ENCODE peak calls at places on chromosomes 5 and 9, in nine cellular contexts. T is suprapubic skin, X is BJ, N is upper lobe of left lung, C is HFF-Myc, O is colonic mucosa, H is AG04450, L is cardiac fibroblast, S is lung. B is an unnamed sample.

GRCh38 chr5:11240293-11241190 is 479.5 kb upstream of the DAP start:
- DNase-seq in T (no peak), X (no peak), N (no peak), C (no peak), O (no peak), H (no peak), L (no peak), S (no peak), B (no peak)

GRCh38 chr5:44320188-44320587 is 69.0 kb downstream of the FGF10 start:
- DNase-seq in T (no peak), X (no peak), N (no peak), C (no peak), O (no peak), H (no peak), L (no peak), S (no peak), B (no peak)

GRCh38 chr9:111481885-111482636 is 2.1 kb downstream of the ECPAS start:
- DNase-seq in T (no peak), X (peak), N (no peak), C (peak), O (peak), H (no peak), L (peak), S (no peak), B (no peak)

GRCh38 chr5:103021310-103021709 is 98.6 kb downstream of the GIN1 start:
- DNase-seq in T (no peak), X (no peak), N (no peak), C (peak), O (no peak), H (no peak), L (no peak), S (no peak), B (no peak)

GRCh38 chr5:164449460-164449859 is 944.0 kb downstream of the MAT2B start:
- DNase-seq in T (no peak), X (no peak), N (no peak), C (no peak), O (no peak), H (no peak), L (no peak), S (no peak), B (no peak)

GRCh38 chr5:74221413-74221812 is 419.1 kb downstream of the ENC1 start:
- DNase-seq in T (no peak), X (no peak), N (no peak), C (no peak), O (no peak), H (no peak), L (no peak), S (no peak), B (no peak)

GRCh38 chr5:51731641-51732040 is 348.4 kb downstream of the ISL1 start:
- DNase-seq in T (no peak), X (no peak), N (no peak), C (no peak), O (no peak), H (no peak), L (peak), S (no peak), B (no peak)

GRCh38 chr9:107782789-107783188 is 293.2 kb upstream of the KLF4 start:
- DNase-seq in T (no peak), X (no peak), N (no peak), C (no peak), O (no peak), H (no peak), L (peak), S (no peak), B (no peak)

GRCh38 chr5:17182494-17182893 is 34.9 kb upstream of the BASP1 start:
- DNase-seq in T (no peak), X (no peak), N (no peak), C (no peak), O (no peak), H (no peak), L (no peak), S (no peak), B (no peak)

GRCh38 chr5:34660444-34660843 is 4.3 kb downstream of the RAI14 start:
- DNase-seq in T (no peak), X (peak), N (no peak), C (peak), O (no peak), H (peak), L (peak), S (no peak), B (no peak)

GRCh38 chr9:135970128-135970815 is 9.1 kb upstream of the UBAC1 start:
- DNase-seq in T (no peak), X (no peak), N (no peak), C (no peak), O (no peak), H (no peak), L (no peak), S (no peak), B (no peak)

GRCh38 chr9:100322954-100323536 is 29.7 kb downstream of the TEX10 start:
- DNase-seq in T (no peak), X (no peak), N (no peak), C (no peak), O (no peak), H (no peak), L (peak), S (no peak), B (no peak)

GRCh38 chr9:21682981-21683380 is 119.5 kb upstream of the MTAP start:
- DNase-seq in T (no peak), X (no peak), N (no peak), C (no peak), O (no peak), H (no peak), L (peak), S (no peak), B (no peak)

GRCh38 chr5:156155638-156156037 is 171.3 kb upstream of the SGCD start:
- DNase-seq in T (no peak), X (no peak), N (no peak), C (no peak), O (peak), H (no peak), L (no peak), S (no peak), B (no peak)

GRCh38 chr9:470041-470781 is 255.5 kb downstream of the DOCK8 start:
- DNase-seq in T (peak), X (no peak), N (peak), C (peak), O (peak), H (peak), L (peak), S (peak), B (peak)

GRCh38 chr9:93950619-93951601 is 4.2 kb downstream of the BARX1 start:
- DNase-seq in T (no peak), X (no peak), N (peak), C (no peak), O (peak), H (no peak), L (peak), S (peak), B (no peak)

GRCh38 chr5:79973511-79973910 is 17.6 kb downstream of the MTX3 start:
- DNase-seq in T (no peak), X (no peak), N (no peak), C (no peak), O (no peak), H (no peak), L (no peak), S (no peak), B (no peak)

GRCh38 chr9:72526901-72527800 is 5.7 kb downstream of the TMC1 start:
- DNase-seq in T (peak), X (peak), N (no peak), C (peak), O (peak), H (peak), L (peak), S (peak), B (peak)

GRCh38 chr5:39076757-39077475 is 2.7 kb upstream of the RICTOR start:
- DNase-seq in T (no peak), X (no peak), N (no peak), C (no peak), O (no peak), H (no peak), L (peak), S (no peak), B (no peak)

GRCh38 chr9:132327537-132327936 is 27.2 kb downstream of the SETX start:
- DNase-seq in T (no peak), X (no peak), N (no peak), C (no peak), O (no peak), H (no peak), L (no peak), S (no peak), B (no peak)

GRCh38 chr5:39194466-39195136 is 24.8 kb downstream of the FYB1 start:
- DNase-seq in T (no peak), X (peak), N (no peak), C (no peak), O (no peak), H (peak), L (peak), S (no peak), B (no peak)

GRCh38 chr5:589588-589987 is 22.6 kb upstream of the CEP72 start:
- DNase-seq in T (no peak), X (no peak), N (no peak), C (no peak), O (no peak), H (no peak), L (no peak), S (no peak), B (no peak)

GRCh38 chr5:154997746-154998145 is 15.8 kb upstream of the KIF4B start:
- DNase-seq in T (no peak), X (no peak), N (no peak), C (no peak), O (no peak), H (no peak), L (peak), S (no peak), B (no peak)

GRCh38 chr9:90444609-90445008 is 198.0 kb downstream of the DIRAS2 start:
- DNase-seq in T (no peak), X (no peak), N (no peak), C (no peak), O (no peak), H (no peak), L (no peak), S (no peak), B (no peak)
- TF ChIP-seq CTCF in T (no peak), X (no peak), N (no peak), C (no peak), O (no peak), H (no peak), L (no peak), S (no peak), B (no peak)

DNA sequence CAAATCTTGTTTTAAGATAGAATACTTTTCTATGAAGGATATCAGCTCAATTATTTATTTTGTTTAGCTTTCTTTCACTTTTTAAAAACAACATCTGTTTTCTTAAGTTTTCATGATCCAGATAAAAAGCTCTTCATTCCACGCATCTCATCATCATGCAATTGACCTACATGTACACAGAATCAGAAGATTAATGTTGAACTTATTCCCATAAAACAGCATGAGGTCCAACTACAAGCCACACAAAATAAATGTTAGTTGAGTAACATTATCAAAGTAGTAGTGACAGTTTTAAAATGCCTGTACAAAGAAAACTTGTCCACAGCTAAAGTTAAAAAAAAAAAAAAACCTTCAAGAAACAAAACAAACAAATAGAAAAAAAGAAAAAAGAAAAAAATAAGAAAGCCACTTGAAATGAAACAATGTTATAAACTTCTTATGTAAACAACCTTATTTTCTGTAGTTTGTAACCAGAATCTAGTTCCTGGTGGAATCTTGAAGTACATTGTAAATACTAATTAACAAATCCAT is 846.3 kb downstream of the TLE1 start:
- DNase-seq in T (no peak), X (no peak), N (no peak), C (no peak), O (no peak), H (no peak), L (no peak), S (no peak), B (no peak)
- TF ChIP-seq CTCF in T (no peak), X (no peak), N (no peak), C (no peak), O (no peak), H (no peak), L (no peak), S (no peak), B (no peak)

DNA sequence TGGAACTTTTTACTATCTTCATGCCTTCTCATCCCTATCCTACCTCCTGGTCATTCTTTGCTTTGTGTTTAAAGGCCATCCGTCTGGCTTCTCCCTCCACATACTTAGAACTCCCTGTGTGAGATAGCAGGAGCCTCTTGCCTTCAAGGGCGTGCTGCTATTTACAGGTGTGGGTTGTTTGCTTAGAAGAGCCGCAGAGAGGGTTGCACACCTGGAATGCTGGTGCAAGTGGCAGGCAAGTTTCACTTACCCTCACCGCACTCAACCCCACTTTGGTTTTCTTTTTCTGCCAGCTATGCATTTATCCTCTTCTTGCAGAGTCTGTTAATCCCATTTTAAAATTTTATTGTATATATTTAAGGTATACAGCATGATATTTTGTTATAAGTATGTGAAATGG is 12.6 kb downstream of the SKP2 start:
- DNase-seq in T (no peak), X (no peak), N (no peak), C (no peak), O (no peak), H (no peak), L (no peak), S (no peak), B (no peak)
- TF ChIP-seq CTCF in T (no peak), X (no peak), N (no peak), C (no peak), O (no peak), H (no peak), L (no peak), S (no peak), B (no peak)

GRCh38 chr5:140791111-140791510 is 3.5 kb upstream of the PCDHA2 start:
- DNase-seq in T (no peak), X (no peak), N (no peak), C (no peak), O (no peak), H (no peak), L (no peak), S (no peak), B (no peak)

GRCh38 chr5:140794594-140795258 is at the start of gene PCDHA2:
- DNase-seq in T (no peak), X (no peak), N (peak), C (no peak), O (no peak), H (no peak), L (no peak), S (no peak), B (no peak)

GRCh38 chr5:140796718-140797095 is 2.1 kb downstream of the PCDHA2 start:
- DNase-seq in T (no peak), X (no peak), N (peak), C (no peak), O (no peak), H (no peak), L (no peak), S (no peak), B (no peak)

GRCh38 chr5:140800816-140801493 is at the start of gene PCDHA3:
- DNase-seq in T (no peak), X (no peak), N (peak), C (peak), O (no peak), H (no peak), L (peak), S (no peak), B (no peak)

GRCh38 chr5:140795259-140795641 is 598 bp downstream of the PCDHA2 start:
- DNase-seq in T (no peak), X (no peak), N (no peak), C (no peak), O (no peak), H (no peak), L (no peak), S (no peak), B (no peak)
- TF ChIP-seq CTCF in T (no peak), X (peak), N (no peak), C (no peak), O (no peak), H (peak), L (peak), S (no peak), B (no peak)

DNA sequence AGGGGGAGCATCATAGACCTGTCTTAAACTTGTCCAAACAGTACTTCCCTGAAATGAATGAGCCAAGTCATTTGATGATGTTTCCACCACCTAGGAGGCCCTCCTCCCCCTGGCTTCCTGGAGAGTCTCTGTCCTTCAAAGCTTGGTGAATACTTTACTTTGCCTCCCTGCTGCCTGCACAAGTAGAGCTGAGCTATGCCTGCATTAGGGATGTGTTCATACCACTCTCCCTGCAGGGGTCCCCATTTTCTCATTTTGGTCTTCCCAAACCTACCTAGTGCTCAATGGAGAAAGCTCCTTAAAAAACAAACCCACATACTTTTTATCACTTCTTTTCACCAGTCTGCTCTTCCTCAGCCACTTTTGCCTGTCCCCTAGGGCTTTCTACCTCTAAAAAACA is 7.7 kb downstream of the CCNI2 start:
- DNase-seq in T (no peak), X (no peak), N (no peak), C (no peak), O (no peak), H (peak), L (peak), S (no peak), B (no peak)
- TF ChIP-seq CTCF in T (no peak), X (peak), N (no peak), C (peak), O (no peak), H (peak), L (peak), S (no peak), B (no peak)

DNA sequence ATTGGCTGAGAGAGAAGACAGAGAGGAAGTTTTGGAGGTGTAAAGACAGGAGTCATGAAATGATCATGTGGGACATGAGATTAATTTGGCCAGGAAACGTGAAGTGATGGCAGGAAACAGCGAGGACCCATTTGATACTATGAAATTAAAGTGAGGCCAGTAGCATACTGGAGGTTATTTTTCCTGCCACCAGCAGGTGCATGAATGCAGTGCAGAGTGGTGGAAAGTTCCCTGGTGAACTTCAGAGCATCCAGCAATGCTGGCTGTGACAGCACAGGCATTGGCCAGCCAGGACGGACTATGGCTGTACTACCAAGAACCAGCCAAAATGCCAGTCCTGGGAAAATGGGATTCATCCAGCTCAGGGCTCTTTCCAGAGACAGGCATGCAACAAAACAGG is 152.2 kb downstream of the SYK start:
- DNase-seq in T (no peak), X (no peak), N (no peak), C (no peak), O (no peak), H (no peak), L (no peak), S (no peak), B (no peak)
- TF ChIP-seq CTCF in T (no peak), X (no peak), N (no peak), C (no peak), O (no peak), H (peak), L (no peak), S (no peak), B (no peak)

GRCh38 chr5:56662891-56663290 is 152.5 kb upstream of the MAP3K1 start:
- DNase-seq in T (no peak), X (no peak), N (no peak), C (no peak), O (no peak), H (no peak), L (no peak), S (no peak), B (no peak)
- TF ChIP-seq CTCF in T (no peak), X (no peak), N (no peak), C (no peak), O (no peak), H (no peak), L (no peak), S (no peak), B (no peak)